ENCODE peak calls at places on chromosomes 6 and 20, in four cellular contexts. G, K, I and J are unnamed samples.

GRCh38 chr6:41373919-41374617 is 38.7 kb downstream of the NCR2 start:
- DNase-seq in G (peak), I (no peak), K (peak), J (peak)

GRCh38 chr6:31821301-31822037 is 6.1 kb upstream of the HSPA1B start:
- DNase-seq in K (no peak), G (peak), I (peak), J (no peak)

GRCh38 chr6:134074151-134074712 is 21.8 kb upstream of the SLC2A12 start:
- DNase-seq in I (no peak), K (no peak), G (peak), J (peak)

GRCh38 chr20:59745716-59746115 is 141.4 kb downstream of the PHACTR3 start:
- DNase-seq in G (no peak), K (no peak), I (no peak), J (no peak)

GRCh38 chr6:96923400-96923799 is 1.1 kb upstream of the KLHL32 start:
- DNase-seq in I (no peak), K (no peak), G (no peak), J (no peak)

GRCh38 chr6:21856096-21856825 is 262.7 kb downstream of the SOX4 start:
- DNase-seq in G (no peak), K (no peak), I (no peak), J (no peak)

GRCh38 chr20:33963756-33964155 is 30.0 kb upstream of the RALY start:
- DNase-seq in K (no peak), I (no peak), G (no peak), J (no peak)

GRCh38 chr20:38222231-38222922 is 38.2 kb downstream of the KIAA1755 start:
- DNase-seq in G (peak), I (peak), K (peak), J (peak)

GRCh38 chr6:31702421-31702818 is 704 bp downstream of the ABHD16A start:
- DNase-seq in G (no peak), K (no peak), I (no peak), J (no peak)

GRCh38 chr6:5619249-5619648 is 357.9 kb downstream of the FARS2 start:
- DNase-seq in G (no peak), K (no peak), I (peak), J (no peak)

GRCh38 chr6:134835998-134836397 is 113.9 kb downstream of the ALDH8A1 start:
- DNase-seq in K (peak), I (no peak), G (no peak), J (no peak)